ENCODE peak calls at places on chromosome 6, in ten cellular contexts. E is activated naive CD8-positive, alpha-beta T cell treated with anti-CD3 and anti-CD28 coated beads, Interleukin-2, amount 50 U/mL, for 24 hours; O is activated T-cell treated with anti-CD3 and anti-CD28 coated beads, Interleukin-2, amount 50 U/mL, for 72 hours; Y is Panc1; U is stimulated activated CD8-positive, alpha-beta memory T cell treated with anti-CD3 and anti-CD28 coated beads, Interleukin-12 subunit alpha, Interleukin-12 subunit beta, amount 100 ng/mL, for 4 hours; L is fibroblast of gingiva; G is activated CD8-positive, alpha-beta memory T cell treated with anti-CD3 and anti-CD28 coated beads for 1 hour; I is right cardiac atrium; D is upper lobe of right lung; F is lower leg skin. A is an unnamed sample.

GRCh38 chr6:167709196-167709595 is 117.5 kb upstream of the AFDN start:
- DNase-seq in E (no peak), O (no peak), Y (no peak), U (no peak), L (no peak), G (no peak), I (no peak), D (no peak), F (no peak), A (no peak)

GRCh38 chr6:22149081-22149480 is 147.8 kb downstream of the PRL start:
- DNase-seq in E (no peak), O (no peak), Y (no peak), U (no peak), L (no peak), G (no peak), I (no peak), D (no peak), F (no peak), A (no peak)

GRCh38 chr6:158763440-158764187 is 55.6 kb downstream of the EZR start:
- DNase-seq in E (no peak), O (no peak), Y (no peak), U (no peak), L (no peak), G (no peak), I (no peak), D (no peak), F (no peak), A (no peak)

GRCh38 chr6:157989541-157990289 is 8.1 kb downstream of the SYNJ2 start:
- DNase-seq in E (no peak), O (no peak), Y (no peak), U (no peak), L (peak), G (no peak), I (peak), D (peak), F (no peak), A (no peak)

GRCh38 chr6:119351005-119351394 is 1.4 kb upstream of the MAN1A1 start:
- DNase-seq in E (no peak), O (no peak), Y (no peak), U (no peak), L (peak), G (no peak), I (no peak), D (no peak), F (no peak), A (no peak)

GRCh38 chr6:138953451-138953850 is 34.6 kb downstream of the REPS1 start:
- DNase-seq in E (no peak), O (no peak), Y (no peak), U (no peak), L (peak), G (no peak), I (no peak), D (no peak), F (no peak), A (no peak)

GRCh38 chr6:111995409-111995808 is 58.5 kb upstream of the CCN6 start:
- DNase-seq in E (no peak), O (no peak), Y (no peak), U (no peak), L (peak), G (no peak), I (no peak), D (no peak), F (no peak), A (no peak)

GRCh38 chr6:3587660-3588059 is 130.8 kb upstream of the SLC22A23 start:
- DNase-seq in E (no peak), O (no peak), Y (no peak), U (no peak), L (no peak), G (no peak), I (no peak), D (no peak), F (no peak), A (no peak)

GRCh38 chr6:136656121-136656520 is 105.9 kb upstream of the MAP7 start:
- DNase-seq in E (no peak), O (no peak), Y (no peak), U (no peak), L (no peak), G (no peak), I (no peak), D (no peak), F (no peak), A (no peak)

GRCh38 chr6:134630468-134631180 is 312.7 kb upstream of the SGK1 start:
- DNase-seq in E (no peak), O (no peak), Y (no peak), U (no peak), L (no peak), G (no peak), I (no peak), D (no peak), F (no peak), A (no peak)

GRCh38 chr6:39953076-39953623 is 18.9 kb upstream of the MOCS1 start:
- DNase-seq in E (no peak), O (no peak), Y (no peak), U (no peak), L (no peak), G (no peak), I (no peak), D (no peak), F (no peak), A (no peak)

GRCh38 chr6:74597266-74597665 is 608.6 kb downstream of the COL12A1 start:
- DNase-seq in E (no peak), O (no peak), Y (no peak), U (no peak), L (no peak), G (no peak), I (no peak), D (no peak), F (no peak), A (no peak)

GRCh38 chr6:5050009-5050408 is 35.1 kb upstream of the PPP1R3G start:
- DNase-seq in E (no peak), O (no peak), Y (no peak), U (no peak), L (no peak), G (no peak), I (no peak), D (no peak), F (no peak), A (no peak)

GRCh38 chr6:85458782-85459181 is 8.9 kb downstream of the NT5E start:
- DNase-seq in E (no peak), O (no peak), Y (no peak), U (no peak), L (no peak), G (no peak), I (no peak), D (no peak), F (no peak), A (no peak)

GRCh38 chr6:140897349-140897748 is 1235.4 kb upstream of the GJE1 start:
- DNase-seq in E (no peak), O (no peak), Y (no peak), U (no peak), L (no peak), G (no peak), I (no peak), D (no peak), F (no peak), A (no peak)

GRCh38 chr6:52641826-52642225 is 29.1 kb upstream of the TMEM14A start:
- DNase-seq in E (no peak), O (no peak), Y (no peak), U (no peak), L (no peak), G (no peak), I (no peak), D (no peak), F (no peak), A (no peak)

GRCh38 chr6:26428206-26428605 is 12.1 kb upstream of the BTN3A3 start:
- DNase-seq in E (no peak), O (no peak), Y (no peak), U (no peak), L (no peak), G (no peak), I (no peak), D (no peak), F (no peak), A (no peak)

GRCh38 chr6:135665935-135666334 is 168.4 kb upstream of the AHI1 start:
- DNase-seq in E (no peak), O (no peak), Y (no peak), U (no peak), L (no peak), G (no peak), I (no peak), D (no peak), F (no peak), A (no peak)

GRCh38 chr6:136123464-136123863 is 126.6 kb downstream of the MTFR2 start:
- DNase-seq in E (no peak), O (no peak), Y (no peak), U (no peak), L (peak), G (no peak), I (no peak), D (no peak), F (no peak), A (no peak)

GRCh38 chr6:54085526-54085925 is 25.7 kb upstream of the MLIP start:
- DNase-seq in E (no peak), O (no peak), Y (no peak), U (no peak), L (peak), G (no peak), I (no peak), D (no peak), F (no peak), A (no peak)

GRCh38 chr6:10146723-10147451 is 268.0 kb downstream of the TFAP2A start:
- DNase-seq in E (no peak), O (peak), Y (no peak), U (no peak), L (peak), G (no peak), I (no peak), D (no peak), F (no peak), A (no peak)

GRCh38 chr6:142884214-142885035 is 60.6 kb downstream of the HIVEP2 start:
- DNase-seq in E (no peak), O (no peak), Y (no peak), U (no peak), L (no peak), G (no peak), I (no peak), D (no peak), F (no peak), A (no peak)

GRCh38 chr6:153980176-153980575 is 58.9 kb upstream of the OPRM1 start:
- DNase-seq in E (no peak), O (no peak), Y (no peak), U (no peak), L (no peak), G (no peak), I (no peak), D (no peak), F (no peak), A (no peak)

GRCh38 chr6:153312633-153313032 is 181.6 kb upstream of the RGS17 start:
- DNase-seq in E (peak), O (peak), Y (peak), U (no peak), L (peak), G (no peak), I (peak), D (peak), F (no peak), A (peak)

GRCh38 chr6:47357827-47358226 is 48.1 kb upstream of the TNFRSF21 start:
- DNase-seq in E (no peak), O (no peak), Y (no peak), U (no peak), L (no peak), G (no peak), I (no peak), D (no peak), F (no peak), A (no peak)

GRCh38 chr6:148835920-148836441 is 89.2 kb downstream of the UST start:
- DNase-seq in E (peak), O (peak), Y (no peak), U (no peak), L (peak), G (no peak), I (no peak), D (no peak), F (no peak), A (no peak)

GRCh38 chr6:31651602-31652191 is 764 bp downstream of the BAG6 start:
- DNase-seq in E (no peak), O (peak), Y (no peak), U (no peak), L (peak), G (no peak), I (no peak), D (no peak), F (no peak), A (peak)

A was measured in glomerular endothelial cell.